ENCODE peak calls at places on chromosomes 4 and X, in four cellular contexts. One of them, this sample, is unnamed.

GRCh38 chr4:66921433-66921832 is 623.9 kb downstream of the CENPC start:
- DNase-seq in stimulated activated CD8-positive, alpha-beta memory T cell treated with anti-CD3 and anti-CD28 coated beads, Interleukin-12 subunit alpha, Interleukin-12 subunit beta, amount 100 ng/mL, for 1 hour: no peak
- DNase-seq in CD8-positive, alpha-beta T cell: no peak
- DNase-seq in stimulated activated CD4-positive, alpha-beta T cell treated with anti-CD3 and anti-CD28 coated beads, Interleukin-15, amount 100 ng/mL, for 1 hour: no peak
- DNase-seq in this sample: no peak

GRCh38 chr4:122475233-122475632 is 18.7 kb upstream of the IL2 start:
- DNase-seq in stimulated activated CD8-positive, alpha-beta memory T cell treated with anti-CD3 and anti-CD28 coated beads, Interleukin-12 subunit alpha, Interleukin-12 subunit beta, amount 100 ng/mL, for 1 hour: no peak
- DNase-seq in CD8-positive, alpha-beta T cell: no peak
- DNase-seq in stimulated activated CD4-positive, alpha-beta T cell treated with anti-CD3 and anti-CD28 coated beads, Interleukin-15, amount 100 ng/mL, for 1 hour: no peak
- DNase-seq in this sample: no peak

GRCh38 chr4:72896515-72896914 is 173.0 kb downstream of the COX18 start:
- DNase-seq in stimulated activated CD8-positive, alpha-beta memory T cell treated with anti-CD3 and anti-CD28 coated beads, Interleukin-12 subunit alpha, Interleukin-12 subunit beta, amount 100 ng/mL, for 1 hour: no peak
- DNase-seq in CD8-positive, alpha-beta T cell: no peak
- DNase-seq in stimulated activated CD4-positive, alpha-beta T cell treated with anti-CD3 and anti-CD28 coated beads, Interleukin-15, amount 100 ng/mL, for 1 hour: no peak
- DNase-seq in this sample: no peak

GRCh38 chr4:135418353-135418752 is 1216.8 kb upstream of the PABPC4L start:
- DNase-seq in stimulated activated CD8-positive, alpha-beta memory T cell treated with anti-CD3 and anti-CD28 coated beads, Interleukin-12 subunit alpha, Interleukin-12 subunit beta, amount 100 ng/mL, for 1 hour: no peak
- DNase-seq in CD8-positive, alpha-beta T cell: no peak
- DNase-seq in stimulated activated CD4-positive, alpha-beta T cell treated with anti-CD3 and anti-CD28 coated beads, Interleukin-15, amount 100 ng/mL, for 1 hour: no peak
- DNase-seq in this sample: peak

GRCh38 chr4:1204828-1205591 is 32.6 kb upstream of the SPON2 start:
- DNase-seq in stimulated activated CD8-positive, alpha-beta memory T cell treated with anti-CD3 and anti-CD28 coated beads, Interleukin-12 subunit alpha, Interleukin-12 subunit beta, amount 100 ng/mL, for 1 hour: no peak
- DNase-seq in CD8-positive, alpha-beta T cell: no peak
- DNase-seq in stimulated activated CD4-positive, alpha-beta T cell treated with anti-CD3 and anti-CD28 coated beads, Interleukin-15, amount 100 ng/mL, for 1 hour: no peak
- DNase-seq in this sample: peak

GRCh38 chr4:159070742-159071141 is 32.1 kb upstream of the RAPGEF2 start:
- DNase-seq in stimulated activated CD8-positive, alpha-beta memory T cell treated with anti-CD3 and anti-CD28 coated beads, Interleukin-12 subunit alpha, Interleukin-12 subunit beta, amount 100 ng/mL, for 1 hour: no peak
- DNase-seq in CD8-positive, alpha-beta T cell: no peak
- DNase-seq in stimulated activated CD4-positive, alpha-beta T cell treated with anti-CD3 and anti-CD28 coated beads, Interleukin-15, amount 100 ng/mL, for 1 hour: no peak
- DNase-seq in this sample: no peak

GRCh38 chrX:150690126-150690525 is 3.1 kb upstream of the MTMR1 start:
- DNase-seq in stimulated activated CD8-positive, alpha-beta memory T cell treated with anti-CD3 and anti-CD28 coated beads, Interleukin-12 subunit alpha, Interleukin-12 subunit beta, amount 100 ng/mL, for 1 hour: no peak
- DNase-seq in CD8-positive, alpha-beta T cell: no peak
- DNase-seq in stimulated activated CD4-positive, alpha-beta T cell treated with anti-CD3 and anti-CD28 coated beads, Interleukin-15, amount 100 ng/mL, for 1 hour: no peak
- DNase-seq in this sample: no peak

GRCh38 chr4:184955636-184956035 is 62.7 kb upstream of the HELT start:
- DNase-seq in stimulated activated CD8-positive, alpha-beta memory T cell treated with anti-CD3 and anti-CD28 coated beads, Interleukin-12 subunit alpha, Interleukin-12 subunit beta, amount 100 ng/mL, for 1 hour: no peak
- DNase-seq in CD8-positive, alpha-beta T cell: no peak
- DNase-seq in stimulated activated CD4-positive, alpha-beta T cell treated with anti-CD3 and anti-CD28 coated beads, Interleukin-15, amount 100 ng/mL, for 1 hour: no peak
- DNase-seq in this sample: peak

GRCh38 chr4:142043509-142043908 is 407.1 kb downstream of the IL15 start:
- DNase-seq in stimulated activated CD8-positive, alpha-beta memory T cell treated with anti-CD3 and anti-CD28 coated beads, Interleukin-12 subunit alpha, Interleukin-12 subunit beta, amount 100 ng/mL, for 1 hour: no peak
- DNase-seq in CD8-positive, alpha-beta T cell: no peak
- DNase-seq in stimulated activated CD4-positive, alpha-beta T cell treated with anti-CD3 and anti-CD28 coated beads, Interleukin-15, amount 100 ng/mL, for 1 hour: no peak
- DNase-seq in this sample: no peak